ENCODE peak calls at places on chromosomes 12 and 14, in six cellular contexts. One of them, this sample, is unnamed.

GRCh38 chr14:96584199-96584906 is 82.2 kb downstream of the PAPOLA start:
- DNase-seq in HS-5: no peak
- DNase-seq in HFFc6: no peak
- DNase-seq in A172: peak
- DNase-seq in T1000: no peak
- DNase-seq in mesendoderm: peak
- DNase-seq in this sample: peak

GRCh38 chr12:108876550-108876949 is 3.3 kb upstream of the DAO start:
- DNase-seq in HFFc6: no peak
- DNase-seq in mesendoderm: no peak
- DNase-seq in HS-5: no peak
- DNase-seq in A172: no peak
- DNase-seq in T1000: no peak
- DNase-seq in this sample: no peak

GRCh38 chr14:89723930-89724915 is 230.3 kb downstream of the EFCAB11 start:
- DNase-seq in A172: no peak
- DNase-seq in HS-5: no peak
- DNase-seq in mesendoderm: peak
- DNase-seq in T1000: no peak
- DNase-seq in HFFc6: no peak
- DNase-seq in this sample: peak

GRCh38 chr12:5515458-5515857 is 83.5 kb downstream of the NTF3 start:
- DNase-seq in A172: no peak
- DNase-seq in HFFc6: no peak
- DNase-seq in HS-5: no peak
- DNase-seq in mesendoderm: no peak
- DNase-seq in T1000: no peak
- DNase-seq in this sample: no peak

GRCh38 chr12:14238224-14238792 is 127.2 kb upstream of the ATF7IP start:
- DNase-seq in HFFc6: peak
- DNase-seq in mesendoderm: peak
- DNase-seq in A172: no peak
- DNase-seq in HS-5: no peak
- DNase-seq in T1000: no peak
- DNase-seq in this sample: no peak

GRCh38 chr14:20661197-20661596 is 19.7 kb upstream of the OR6S1 start:
- DNase-seq in T1000: no peak
- DNase-seq in HFFc6: no peak
- DNase-seq in HS-5: no peak
- DNase-seq in mesendoderm: no peak
- DNase-seq in A172: no peak
- DNase-seq in this sample: no peak

GRCh38 chr12:76670776-76671175 is 93.1 kb upstream of the ZDHHC17 start:
- DNase-seq in HFFc6: peak
- DNase-seq in T1000: no peak
- DNase-seq in HS-5: peak
- DNase-seq in mesendoderm: peak
- DNase-seq in A172: peak
- DNase-seq in this sample: peak

GRCh38 chr14:55129086-55129427 is at the start of gene LGALS3:
- DNase-seq in HFFc6: peak
- DNase-seq in HS-5: no peak
- DNase-seq in T1000: peak
- DNase-seq in A172: no peak
- DNase-seq in mesendoderm: peak
- DNase-seq in this sample: no peak

GRCh38 chr14:88233915-88234314 is 89.2 kb downstream of the KCNK10 start:
- DNase-seq in HFFc6: no peak
- DNase-seq in A172: no peak
- DNase-seq in mesendoderm: peak
- DNase-seq in HS-5: no peak
- DNase-seq in T1000: no peak
- DNase-seq in this sample: no peak

GRCh38 chr14:99412122-99413061 is 68.3 kb downstream of the SETD3 start:
- DNase-seq in mesendoderm: peak
- DNase-seq in HFFc6: no peak
- DNase-seq in A172: no peak
- DNase-seq in HS-5: no peak
- DNase-seq in T1000: no peak
- DNase-seq in this sample: peak

GRCh38 chr12:52127683-52128450 is 48.4 kb downstream of the SMIM41 start:
- DNase-seq in A172: no peak
- DNase-seq in HFFc6: no peak
- DNase-seq in HS-5: no peak
- DNase-seq in mesendoderm: no peak
- DNase-seq in T1000: no peak
- DNase-seq in this sample: no peak

GRCh38 chr12:13347241-13348043 is 150.9 kb downstream of the EMP1 start:
- DNase-seq in HFFc6: peak
- DNase-seq in A172: peak
- DNase-seq in mesendoderm: no peak
- DNase-seq in HS-5: peak
- DNase-seq in T1000: peak
- DNase-seq in this sample: peak

GRCh38 chr12:3122841-3123678 is 45.9 kb downstream of the TSPAN9 start:
- DNase-seq in HS-5: peak
- DNase-seq in HFFc6: peak
- DNase-seq in mesendoderm: peak
- DNase-seq in T1000: peak
- DNase-seq in A172: peak
- DNase-seq in this sample: peak

GRCh38 chr12:4272014-4272975 is 1.3 kb upstream of the CCND2 start:
- DNase-seq in HFFc6: no peak
- DNase-seq in T1000: no peak
- DNase-seq in mesendoderm: peak
- DNase-seq in HS-5: no peak
- DNase-seq in A172: no peak
- DNase-seq in this sample: peak

GRCh38 chr12:122086088-122086487 is 7.5 kb downstream of the MLXIP start:
- DNase-seq in T1000: no peak
- DNase-seq in A172: no peak
- DNase-seq in HFFc6: no peak
- DNase-seq in HS-5: no peak
- DNase-seq in mesendoderm: no peak
- DNase-seq in this sample: no peak

GRCh38 chr12:88418856-88419497 is 161.3 kb downstream of the KITLG start:
- DNase-seq in T1000: peak
- DNase-seq in mesendoderm: peak
- DNase-seq in A172: no peak
- DNase-seq in HS-5: peak
- DNase-seq in HFFc6: peak
- DNase-seq in this sample: peak

GRCh38 chr12:30822385-30823139 is 67.8 kb upstream of the CAPRIN2 start:
- DNase-seq in HFFc6: no peak
- DNase-seq in T1000: no peak
- DNase-seq in HS-5: no peak
- DNase-seq in A172: peak
- DNase-seq in mesendoderm: peak
- DNase-seq in this sample: peak

GRCh38 chr12:118370601-118371000 is 2.1 kb downstream of the TAOK3 start:
- DNase-seq in A172: no peak
- DNase-seq in T1000: no peak
- DNase-seq in HFFc6: no peak
- DNase-seq in mesendoderm: peak
- DNase-seq in HS-5: no peak
- DNase-seq in this sample: no peak

GRCh38 chr14:33836203-33836894 is 114.5 kb downstream of the EGLN3 start:
- DNase-seq in HFFc6: no peak
- DNase-seq in A172: no peak
- DNase-seq in HS-5: no peak
- DNase-seq in mesendoderm: no peak
- DNase-seq in T1000: no peak
- DNase-seq in this sample: no peak

GRCh38 chr14:72606879-72607278 is 287.0 kb downstream of the DPF3 start:
- DNase-seq in mesendoderm: no peak
- DNase-seq in HS-5: no peak
- DNase-seq in T1000: no peak
- DNase-seq in A172: no peak
- DNase-seq in HFFc6: no peak
- DNase-seq in this sample: no peak

This sample was measured in amniotic epithelial cell.